ENCODE peak calls at places on chromosomes 3 and 15, in four cellular contexts. Q is progenitor cell of endocrine pancreas, B is mesothelial cell of epicardium, I is body of pancreas. G is an unnamed sample.

GRCh38 chr3:58659051-58659675 is 7.4 kb downstream of the FAM3D start:
- DNase-seq in B (no peak), I (peak), Q (no peak), G (no peak)

GRCh38 chr15:79956354-79956939 is 14.5 kb downstream of the BCL2A1 start:
- DNase-seq in Q (no peak), B (no peak), I (no peak), G (no peak)

GRCh38 chr3:182294256-182294655 is 499.0 kb upstream of the ATP11B start:
- DNase-seq in Q (no peak), B (no peak), I (no peak), G (no peak)

GRCh38 chr15:25863067-25863967 is at the start of gene ATP10A:
- DNase-seq in B (no peak), Q (peak), I (no peak), G (peak)

GRCh38 chr3:71129611-71130515 is 453.7 kb downstream of the FOXP1 start:
- DNase-seq in I (no peak), Q (no peak), B (no peak), G (no peak)

GRCh38 chr3:73404450-73404849 is 220.3 kb downstream of the PDZRN3 start:
- DNase-seq in Q (no peak), B (no peak), I (no peak), G (no peak)

GRCh38 chr3:88000853-88001252 is 58.0 kb downstream of the CGGBP1 start:
- DNase-seq in Q (no peak), B (no peak), I (no peak), G (no peak)

GRCh38 chr15:99703603-99704443 is 29.4 kb downstream of the LYSMD4 start:
- DNase-seq in I (peak), B (no peak), Q (no peak), G (no peak)

GRCh38 chr3:3170998-3171397 is 8.5 kb downstream of the CRBN start:
- DNase-seq in B (no peak), I (no peak), Q (no peak), G (no peak)

GRCh38 chr3:177300039-177300833 is 103.0 kb upstream of the TBL1XR1 start:
- DNase-seq in B (no peak), I (no peak), Q (no peak), G (peak)

GRCh38 chr3:123802007-123802630 is 82.0 kb downstream of the MYLK start:
- DNase-seq in Q (no peak), I (no peak), B (no peak), G (no peak)

GRCh38 chr3:123801474-123801873 is 82.7 kb downstream of the MYLK start:
- DNase-seq in Q (no peak), I (no peak), B (no peak), G (no peak)

GRCh38 chr3:123805504-123805903 is 78.6 kb downstream of the MYLK start:
- DNase-seq in B (no peak), I (no peak), Q (no peak), G (no peak)

GRCh38 chr3:123804676-123805075 is 79.5 kb downstream of the MYLK start:
- DNase-seq in B (no peak), I (no peak), Q (no peak), G (no peak)

DNA sequence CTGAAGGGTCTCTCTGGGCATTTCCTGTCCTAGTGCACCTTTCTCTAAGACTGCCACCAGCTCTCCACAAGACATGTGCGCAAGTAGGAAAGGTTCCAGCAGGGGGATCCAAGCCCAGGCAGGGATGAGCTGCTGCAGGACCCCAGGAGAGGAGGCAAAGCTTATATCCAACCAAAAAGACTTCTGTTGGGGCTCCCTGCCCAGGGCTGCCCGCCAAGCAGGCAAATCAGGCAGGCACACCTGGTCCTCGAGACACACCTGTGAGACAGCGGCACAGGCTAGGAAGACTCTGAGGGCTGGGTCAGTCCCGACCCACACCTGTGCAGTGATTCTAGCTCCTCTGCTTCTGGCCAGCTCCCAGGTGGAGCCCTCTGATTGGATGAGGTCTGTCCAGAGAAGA is 80.6 kb downstream of the MYLK start:
- DNase-seq in B (no peak), Q (no peak), I (no peak), G (no peak)
- TF ChIP-seq CTCF in B (no peak), Q (no peak), I (no peak), G (no peak)

DNA sequence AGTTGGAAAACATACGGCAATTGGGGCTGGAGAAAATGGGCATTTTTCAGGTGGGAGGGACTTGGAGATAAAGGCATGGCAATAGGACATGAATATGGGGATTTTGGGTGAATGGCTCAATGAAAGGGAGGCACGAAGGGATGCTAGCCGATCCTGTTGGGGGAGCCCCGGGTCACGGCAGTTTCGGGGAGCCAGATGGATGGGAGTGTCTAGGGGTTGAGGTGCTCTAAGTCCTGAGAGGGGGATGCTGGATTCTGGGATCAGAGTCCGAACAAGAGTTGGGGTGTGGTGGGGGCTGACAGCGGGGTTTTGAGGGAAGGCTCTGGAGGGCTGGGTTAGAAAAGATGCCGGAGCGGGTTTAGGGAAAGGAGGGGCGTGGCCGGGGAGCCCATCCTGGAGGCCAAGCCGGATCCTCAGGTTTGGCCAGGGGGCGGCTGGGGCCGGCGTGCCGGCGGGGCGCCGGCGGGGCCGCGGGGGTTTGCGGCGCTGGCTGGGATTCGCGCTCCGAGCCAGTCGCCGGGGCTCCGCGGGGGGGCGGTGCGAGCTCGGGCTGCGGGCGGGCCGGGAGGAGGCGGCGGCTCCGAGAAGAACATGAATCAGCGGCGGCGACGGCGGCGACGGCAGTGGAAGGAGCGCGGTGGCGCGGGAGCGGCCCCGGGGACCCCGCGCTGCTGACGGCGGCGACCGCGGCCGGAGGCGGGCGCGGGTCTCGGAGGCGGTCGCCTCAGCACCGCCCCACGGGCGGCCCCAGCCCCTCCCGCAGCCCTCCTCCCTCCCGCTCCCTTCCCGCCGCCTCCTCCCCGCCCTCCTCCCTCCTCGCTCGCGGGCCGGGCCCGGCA is at the start of gene TYRO3:
- DNase-seq in Q (peak), I (peak), B (peak), G (peak)
- TF ChIP-seq CTCF in Q (no peak), I (no peak), B (no peak), G (no peak)

GRCh38 chr3:128572644-128573105 is 77.9 kb downstream of the RPN1 start:
- DNase-seq in I (no peak), Q (no peak), B (no peak), G (no peak)
- TF ChIP-seq CTCF in I (peak), Q (peak), B (no peak), G (no peak)

DNA sequence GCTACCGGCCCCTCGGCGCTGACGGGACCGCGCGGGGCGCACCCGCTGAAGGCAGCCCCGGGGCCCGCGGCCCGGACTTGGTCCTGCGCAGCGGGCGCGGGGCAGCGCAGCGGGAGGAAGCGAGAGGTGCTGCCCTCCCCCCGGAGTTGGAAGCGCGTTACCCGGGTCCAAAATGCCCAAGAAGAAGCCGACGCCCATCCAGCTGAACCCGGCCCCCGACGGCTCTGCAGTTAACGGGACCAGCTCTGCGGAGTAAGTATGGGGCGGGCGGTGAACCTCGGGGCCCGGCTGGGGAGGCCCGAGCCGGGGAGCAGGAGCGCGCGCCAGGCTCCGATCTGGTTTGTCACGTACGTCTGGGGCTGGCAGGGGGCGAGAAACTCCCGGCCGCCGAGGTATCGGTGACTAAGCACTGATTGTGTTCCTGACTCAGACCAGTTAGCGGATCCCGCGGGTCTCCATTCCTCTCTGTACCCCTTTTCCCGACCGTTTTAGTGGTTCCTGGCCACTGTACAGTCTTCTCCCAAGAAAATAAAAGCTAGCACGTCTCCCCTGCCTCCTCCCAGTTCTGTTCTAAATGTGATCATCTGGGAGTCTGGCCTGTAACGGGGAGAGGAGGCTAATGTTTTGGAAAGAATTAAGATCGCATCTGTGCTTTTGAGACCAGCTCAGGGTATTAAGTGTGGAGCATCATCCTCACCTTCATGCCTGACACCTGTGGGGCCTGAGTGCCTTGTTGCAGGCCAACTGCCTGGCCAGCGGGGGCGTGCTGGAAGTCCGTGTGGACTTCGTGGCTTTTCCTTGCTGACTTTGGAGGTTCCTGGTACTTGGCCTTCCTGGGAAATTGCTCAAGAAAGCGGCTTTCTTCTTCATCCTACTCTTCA is 704 bp downstream of the MAP2K1 start:
- DNase-seq in Q (peak), I (peak), B (peak), G (peak)
- TF ChIP-seq CTCF in Q (peak), I (peak), B (no peak), G (no peak)

GRCh38 chr3:46663611-46664135 is 29.8 kb downstream of the ALS2CL start:
- DNase-seq in Q (peak), B (no peak), I (no peak), G (no peak)
- TF ChIP-seq CTCF in Q (no peak), B (no peak), I (no peak), G (peak)

GRCh38 chr3:197750863-197751737 is 1.4 kb downstream of the FYTTD1 start:
- DNase-seq in I (peak), Q (no peak), B (no peak), G (peak)

GRCh38 chr3:197750396-197750831 is 731 bp downstream of the FYTTD1 start:
- DNase-seq in I (peak), Q (peak), B (peak), G (peak)

GRCh38 chr3:197752107-197752506 is 2.4 kb downstream of the FYTTD1 start:
- DNase-seq in I (no peak), B (no peak), Q (no peak), G (no peak)

GRCh38 chr3:197756704-197757103 is 7.0 kb downstream of the FYTTD1 start:
- DNase-seq in I (no peak), Q (no peak), B (no peak), G (no peak)

DNA sequence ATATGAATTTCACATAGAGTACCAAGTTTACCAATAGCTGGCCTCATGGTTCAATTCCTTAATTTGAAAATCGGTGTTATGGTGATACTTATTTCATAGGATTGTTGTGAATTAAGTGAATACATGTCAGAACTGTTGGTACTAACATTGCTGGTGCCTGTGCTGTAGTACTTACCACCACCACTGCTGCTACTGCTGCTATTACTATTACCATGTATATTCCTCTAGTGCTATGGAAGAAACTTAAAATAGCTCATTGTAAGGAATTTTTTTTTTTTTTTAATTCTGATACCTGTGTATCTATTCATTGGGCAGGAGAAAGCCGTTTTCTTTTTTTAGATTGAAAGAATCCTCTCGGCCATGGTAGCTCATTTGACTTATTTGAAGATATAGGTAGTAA is 3.6 kb downstream of the FYTTD1 start:
- DNase-seq in Q (no peak), I (no peak), B (no peak), G (no peak)
- TF ChIP-seq CTCF in Q (peak), I (no peak), B (no peak), G (no peak)

GRCh38 chr15:92306662-92307061 is 87.0 kb upstream of the ST8SIA2 start:
- DNase-seq in Q (no peak), B (no peak), I (no peak), G (no peak)
- TF ChIP-seq CTCF in Q (peak), B (peak), I (no peak), G (no peak)

GRCh38 chr15:100926258-100926657 is 7.1 kb downstream of the LRRK1 start:
- DNase-seq in I (no peak), B (no peak), Q (no peak), G (no peak)
- TF ChIP-seq CTCF in I (no peak), B (no peak), Q (no peak), G (no peak)